ENCODE peak calls at places on chromosomes 12 and 14, in ten cellular contexts. B is mesendoderm; N is ascending aorta; T is endodermal cell; Y is CD8-positive, alpha-beta T cell; O is aorta; F is IMR-90; R is GM23248; M is tibial nerve; D is tibial artery. U is an unnamed sample. For H3K4me1, the result is how much of the 10 kb centered on the place peaks cover.

GRCh38 chr14:100747021-100747586 is 20.4 kb downstream of the DLK1 start:
- DNase-seq in B (no peak), N (peak), T (peak), Y (no peak), O (peak), F (peak), R (peak), M (no peak), D (no peak), U (no peak)

GRCh38 chr12:47768323-47768811 is 4.7 kb upstream of the SLC48A1 start:
- DNase-seq in B (peak), N (no peak), T (no peak), Y (no peak), O (no peak), F (peak), R (peak), M (no peak), D (no peak), U (no peak)

GRCh38 chr12:25979059-25979458 is 20.6 kb downstream of the RASSF8 start:
- DNase-seq in B (peak), N (no peak), T (no peak), Y (no peak), O (no peak), F (no peak), R (no peak), M (no peak), D (no peak), U (no peak)

GRCh38 chr14:67532998-67533753 is at the start of gene PLEKHH1:
- DNase-seq in B (peak), N (peak), T (peak), Y (peak), O (peak), F (peak), R (peak), M (peak), D (peak), U (peak)

GRCh38 chr14:23025181-23025788 is 9.4 kb downstream of the PSMB5 start:
- DNase-seq in B (peak), N (no peak), T (no peak), Y (no peak), O (no peak), F (no peak), R (no peak), M (no peak), D (no peak), U (no peak)

GRCh38 chr12:57816855-57817151 is 1.7 kb downstream of the AVIL start:
- DNase-seq in B (no peak), N (peak), T (no peak), Y (no peak), O (no peak), F (no peak), R (peak), M (no peak), D (peak), U (peak)

GRCh38 chr14:55245657-55246268 is 25.5 kb upstream of the FBXO34 start:
- DNase-seq in B (peak), N (no peak), T (no peak), Y (peak), O (no peak), F (peak), R (peak), M (no peak), D (no peak), U (peak)

GRCh38 chr12:110590806-110591326 is 7.7 kb upstream of the PPTC7 start:
- DNase-seq in B (no peak), N (no peak), T (peak), Y (no peak), O (no peak), F (peak), R (peak), M (no peak), D (no peak), U (peak)

GRCh38 chr14:103508930-103509329 is 13.7 kb downstream of the CKB start:
- DNase-seq in B (no peak), N (no peak), T (no peak), Y (no peak), O (peak), F (no peak), R (no peak), M (no peak), D (no peak), U (no peak)

GRCh38 chr12:48307269-48307668 is 43.5 kb downstream of the ZNF641 start:
- DNase-seq in B (no peak), N (no peak), T (no peak), Y (no peak), O (no peak), F (no peak), R (no peak), M (no peak), D (no peak), U (no peak)

GRCh38 chr12:52274521-52274920 is at the start of gene KRT86:
- DNase-seq in B (no peak), N (peak), T (no peak), Y (no peak), O (peak), F (no peak), R (peak), M (no peak), D (no peak), U (no peak)

GRCh38 chr12:14256555-14257169 is 108.8 kb upstream of the ATF7IP start:
- DNase-seq in B (peak), N (peak), T (peak), Y (peak), O (peak), F (peak), R (peak), M (peak), D (peak), U (peak)

GRCh38 chr12:2288001-2288400 is 235.2 kb downstream of the CACNA1C start:
- DNase-seq in B (peak), N (peak), T (peak), Y (no peak), O (no peak), F (peak), R (peak), M (no peak), D (peak), U (no peak)

GRCh38 chr14:65012353-65012752 is 25.7 kb downstream of the FNTB start:
- DNase-seq in B (no peak), N (no peak), T (no peak), Y (no peak), O (no peak), F (no peak), R (no peak), M (no peak), D (no peak), U (peak)

DNA sequence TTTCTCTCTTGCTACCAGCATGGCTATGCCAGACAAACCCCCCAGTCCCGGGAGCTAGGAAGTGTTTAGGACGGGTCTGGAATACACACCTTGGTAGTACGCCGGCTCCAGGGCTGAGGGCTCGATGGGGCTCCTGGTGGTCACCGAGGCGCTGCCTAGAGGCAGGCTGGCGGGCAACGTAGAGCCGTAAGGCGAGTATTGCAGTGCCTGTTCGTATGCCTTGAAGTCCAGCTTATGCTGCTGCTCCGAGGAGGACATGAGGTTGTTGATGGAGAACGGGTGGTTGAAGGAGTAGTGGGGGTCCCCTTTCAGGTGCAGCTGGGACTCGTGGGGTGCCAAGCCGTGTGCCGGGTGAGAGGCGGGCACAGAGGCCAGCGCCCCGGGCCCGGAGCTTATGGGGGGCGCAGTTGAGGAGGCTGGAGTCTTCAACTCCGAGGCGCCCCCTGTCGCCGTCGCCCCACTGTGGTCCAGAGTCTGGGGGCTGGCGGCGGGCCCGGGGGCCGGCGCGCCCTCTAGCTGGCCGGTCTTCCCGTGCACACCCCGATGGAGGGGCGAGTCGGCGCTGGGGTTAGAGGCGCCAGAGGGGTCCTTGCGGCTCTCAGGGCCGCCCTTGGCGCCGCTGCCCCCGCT is 3.6 kb downstream of the FOXA1 start:
- DNase-seq in B (peak), N (no peak), T (peak), Y (no peak), O (peak), F (no peak), R (no peak), M (no peak), D (no peak), U (peak)
- H3K4me3 ChIP-seq in B (no peak), N (no peak), T (peak), Y (no peak), O (no peak), F (no peak), R (no peak), M (no peak), D (no peak), U (peak)

DNA sequence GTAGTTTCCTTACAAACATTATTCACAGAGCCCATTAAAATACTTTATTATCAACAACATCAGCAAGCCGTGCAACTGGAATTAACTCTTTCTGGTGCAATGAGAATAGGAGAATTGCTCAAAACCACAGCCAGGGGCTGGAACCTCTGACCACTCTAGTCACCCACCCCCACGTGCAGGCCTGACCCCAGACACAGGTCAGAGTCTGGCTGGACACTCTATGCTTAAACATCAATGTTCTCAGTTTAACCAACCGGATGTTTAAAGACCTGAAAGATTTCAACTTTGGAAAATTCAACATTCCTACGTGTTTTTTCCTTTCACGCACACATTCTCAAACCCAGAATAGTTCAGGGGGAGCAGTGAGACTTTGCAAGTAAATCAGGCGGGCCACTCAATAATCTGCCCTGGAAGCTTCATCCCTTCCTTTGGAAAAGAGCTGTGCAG is 65.1 kb downstream of the FOXN3 start:
- DNase-seq in B (no peak), N (no peak), T (no peak), Y (no peak), O (no peak), F (no peak), R (peak), M (no peak), D (no peak), U (no peak)
- H3K4me1 ChIP-seq in B (under half), N (under half), T (under half), Y (half or more), O (under half), F (under half), R (under half), M (under half), D (under half), U (under half)

GRCh38 chr12:124654666-124655316 is 87.4 kb upstream of the NCOR2 start:
- DNase-seq in B (no peak), N (peak), T (peak), Y (no peak), O (peak), F (no peak), R (peak), M (no peak), D (no peak), U (no peak)
- H3K4me3 ChIP-seq in B (no peak), N (peak), T (no peak), Y (no peak), O (no peak), F (no peak), R (peak), M (no peak), D (peak), U (no peak)

GRCh38 chr14:90675399-90675798 is 140.8 kb downstream of the TTC7B start:
- DNase-seq in B (no peak), N (peak), T (no peak), Y (no peak), O (peak), F (peak), R (peak), M (no peak), D (peak), U (no peak)
- H3K4me1 ChIP-seq in B (under half), N (under half), T (under half), Y (under half), O (under half), F (under half), R (under half), M (under half), D (under half), U (under half)

GRCh38 chr14:104927432-104927816 is 2.7 kb downstream of the PLD4 start:
- DNase-seq in B (no peak), N (peak), T (no peak), Y (no peak), O (peak), F (no peak), R (no peak), M (no peak), D (no peak), U (no peak)
- H3K4me3 ChIP-seq in B (no peak), N (no peak), T (no peak), Y (no peak), O (no peak), F (no peak), R (no peak), M (no peak), D (no peak), U (no peak)

DNA sequence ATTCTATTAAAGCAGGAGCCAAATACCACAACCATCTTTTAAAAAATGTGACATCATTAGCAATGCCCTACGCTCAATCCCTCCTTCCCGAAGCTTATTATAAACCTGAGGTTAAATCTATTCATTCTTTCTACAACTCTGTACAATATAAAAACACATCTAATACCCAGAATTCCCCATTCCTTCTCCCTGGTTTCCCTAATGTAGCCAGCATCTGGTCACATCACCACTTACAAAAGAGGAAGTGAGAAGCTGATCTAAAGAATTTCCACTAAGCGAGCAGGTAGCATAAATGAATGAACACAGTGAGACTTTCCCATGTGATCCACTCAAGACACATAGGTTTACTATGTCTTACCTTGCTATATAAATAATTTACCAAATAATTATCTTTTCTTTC is 90.4 kb downstream of the LRP6 start:
- DNase-seq in B (no peak), N (no peak), T (no peak), Y (no peak), O (no peak), F (no peak), R (no peak), M (no peak), D (no peak), U (no peak)
- H3K4me1 ChIP-seq in B (under half), N (under half), T (under half), Y (under half), O (under half), F (under half), R (under half), M (under half), D (under half), U (under half)